ENCODE peak calls at places on chromosomes 3 and 15, in seven cellular contexts. One of them, this sample, is unnamed.

GRCh38 chr3:78818161-78818985 is 949.4 kb downstream of the ROBO1 start:
- DNase-seq in uterus: no peak
- DNase-seq in transverse colon: no peak
- DNase-seq in heart left ventricle: no peak
- DNase-seq in suprapubic skin: peak
- DNase-seq in stomach: no peak
- DNase-seq in IMR-90: no peak
- DNase-seq in this sample: no peak

GRCh38 chr15:67981118-67981685 is 72.9 kb upstream of the PIAS1 start:
- DNase-seq in transverse colon: no peak
- DNase-seq in heart left ventricle: no peak
- DNase-seq in stomach: no peak
- DNase-seq in uterus: no peak
- DNase-seq in suprapubic skin: no peak
- DNase-seq in IMR-90: no peak
- DNase-seq in this sample: no peak

GRCh38 chr15:96209285-96209735 is 121.2 kb upstream of the NR2F2 start:
- DNase-seq in IMR-90: no peak
- DNase-seq in suprapubic skin: no peak
- DNase-seq in transverse colon: no peak
- DNase-seq in stomach: peak
- DNase-seq in heart left ventricle: no peak
- DNase-seq in uterus: no peak
- DNase-seq in this sample: no peak

GRCh38 chr3:148648685-148649352 is 48.9 kb upstream of the AGTR1 start:
- DNase-seq in IMR-90: peak
- DNase-seq in heart left ventricle: no peak
- DNase-seq in transverse colon: no peak
- DNase-seq in suprapubic skin: no peak
- DNase-seq in uterus: no peak
- DNase-seq in stomach: no peak
- DNase-seq in this sample: no peak

GRCh38 chr3:123021986-123022510 is 5.5 kb downstream of the SEMA5B start:
- DNase-seq in IMR-90: no peak
- DNase-seq in transverse colon: no peak
- DNase-seq in uterus: no peak
- DNase-seq in suprapubic skin: no peak
- DNase-seq in stomach: no peak
- DNase-seq in heart left ventricle: no peak
- DNase-seq in this sample: no peak

GRCh38 chr3:58529516-58530353 is 7.3 kb downstream of the ACOX2 start:
- DNase-seq in uterus: no peak
- DNase-seq in stomach: no peak
- DNase-seq in IMR-90: no peak
- DNase-seq in transverse colon: no peak
- DNase-seq in heart left ventricle: no peak
- DNase-seq in suprapubic skin: no peak
- DNase-seq in this sample: no peak

GRCh38 chr3:69031635-69032034 is 18.2 kb upstream of the EOGT start:
- DNase-seq in transverse colon: no peak
- DNase-seq in uterus: no peak
- DNase-seq in suprapubic skin: no peak
- DNase-seq in heart left ventricle: no peak
- DNase-seq in IMR-90: no peak
- DNase-seq in stomach: no peak
- DNase-seq in this sample: no peak

GRCh38 chr3:197149528-197149927 is 119.9 kb upstream of the MELTF start:
- DNase-seq in suprapubic skin: no peak
- DNase-seq in transverse colon: no peak
- DNase-seq in heart left ventricle: no peak
- DNase-seq in stomach: no peak
- DNase-seq in uterus: no peak
- DNase-seq in IMR-90: no peak
- DNase-seq in this sample: no peak

GRCh38 chr3:12706504-12707253 is 42.8 kb upstream of the RAF1 start:
- DNase-seq in heart left ventricle: peak
- DNase-seq in transverse colon: peak
- DNase-seq in stomach: peak
- DNase-seq in suprapubic skin: no peak
- DNase-seq in uterus: peak
- DNase-seq in IMR-90: peak
- DNase-seq in this sample: peak

GRCh38 chr3:71066849-71067261 is 516.7 kb downstream of the FOXP1 start:
- DNase-seq in stomach: no peak
- DNase-seq in IMR-90: peak
- DNase-seq in heart left ventricle: no peak
- DNase-seq in transverse colon: no peak
- DNase-seq in uterus: no peak
- DNase-seq in suprapubic skin: no peak
- DNase-seq in this sample: no peak

GRCh38 chr3:36166477-36166876 is 213.8 kb upstream of the STAC start:
- DNase-seq in uterus: no peak
- DNase-seq in heart left ventricle: no peak
- DNase-seq in stomach: no peak
- DNase-seq in IMR-90: no peak
- DNase-seq in suprapubic skin: no peak
- DNase-seq in transverse colon: no peak
- DNase-seq in this sample: no peak

GRCh38 chr3:32105291-32106131 is 909 bp upstream of the GPD1L start:
- DNase-seq in stomach: peak
- DNase-seq in transverse colon: peak
- DNase-seq in suprapubic skin: no peak
- DNase-seq in IMR-90: peak
- DNase-seq in heart left ventricle: no peak
- DNase-seq in uterus: no peak
- DNase-seq in this sample: no peak

GRCh38 chr15:33964665-33965040 is 3.6 kb upstream of the CHRM5 start:
- DNase-seq in suprapubic skin: no peak
- DNase-seq in uterus: no peak
- DNase-seq in stomach: no peak
- DNase-seq in heart left ventricle: no peak
- DNase-seq in transverse colon: no peak
- DNase-seq in IMR-90: peak
- DNase-seq in this sample: no peak

GRCh38 chr3:157501863-157502262 is 1.4 kb downstream of the VEPH1 start:
- DNase-seq in IMR-90: no peak
- DNase-seq in stomach: no peak
- DNase-seq in uterus: no peak
- DNase-seq in heart left ventricle: no peak
- DNase-seq in transverse colon: no peak
- DNase-seq in suprapubic skin: no peak
- DNase-seq in this sample: no peak

DNA sequence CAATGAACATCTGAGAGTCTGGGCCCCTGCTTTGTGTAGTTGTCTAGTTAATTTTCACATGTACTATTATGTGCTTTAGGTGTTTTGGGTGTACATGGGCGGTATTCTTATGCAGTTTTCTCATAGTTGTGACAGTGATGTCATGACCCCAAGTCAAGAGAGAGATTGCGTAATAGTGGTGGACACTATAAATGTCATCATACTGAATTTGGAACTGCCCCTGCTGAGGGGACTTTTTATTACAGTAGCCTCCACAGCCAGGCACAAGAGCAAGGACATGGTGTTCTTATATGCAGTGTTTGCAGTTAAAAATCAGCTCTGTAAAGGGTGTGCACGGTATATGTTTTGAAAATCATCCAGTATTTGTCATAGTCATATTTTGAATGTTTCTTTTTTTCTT is 29.5 kb downstream of the ABHD2 start:
- DNase-seq in heart left ventricle: no peak
- DNase-seq in transverse colon: no peak
- DNase-seq in stomach: no peak
- DNase-seq in suprapubic skin: no peak
- DNase-seq in uterus: no peak
- DNase-seq in IMR-90: no peak
- DNase-seq in this sample: no peak
- TF ChIP-seq POLR2A in heart left ventricle: no peak
- TF ChIP-seq POLR2A in transverse colon: no peak
- TF ChIP-seq POLR2A in stomach: no peak
- TF ChIP-seq POLR2A in suprapubic skin: no peak
- TF ChIP-seq POLR2A in uterus: no peak
- TF ChIP-seq POLR2A in IMR-90: no peak
- TF ChIP-seq POLR2A in this sample: no peak

DNA sequence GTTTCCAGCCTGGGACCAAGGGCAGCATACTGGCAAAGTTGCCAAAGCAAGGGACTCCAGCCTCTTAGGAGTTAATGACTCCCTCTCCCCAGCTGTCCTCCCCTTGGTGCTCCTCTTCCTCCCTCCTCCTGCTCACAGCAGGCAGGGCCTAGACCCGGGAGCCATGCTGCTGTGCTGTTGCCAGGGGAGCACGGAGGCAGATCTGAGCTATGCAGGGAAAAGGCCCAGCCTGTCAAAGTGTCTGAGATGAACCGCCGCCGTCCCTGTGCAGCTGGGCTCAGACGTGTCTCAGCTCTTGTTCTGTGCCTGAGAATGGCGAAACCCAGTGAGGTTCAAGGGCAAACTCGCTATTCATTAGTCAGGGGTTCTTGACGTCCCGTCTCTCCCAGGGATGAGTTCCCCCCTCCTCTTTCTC is 60.8 kb upstream of the POLG start:
- DNase-seq in transverse colon: no peak
- DNase-seq in suprapubic skin: no peak
- DNase-seq in IMR-90: no peak
- DNase-seq in heart left ventricle: no peak
- DNase-seq in uterus: no peak
- DNase-seq in stomach: no peak
- DNase-seq in this sample: no peak
- TF ChIP-seq POLR2A in transverse colon: no peak
- TF ChIP-seq POLR2A in suprapubic skin: no peak
- TF ChIP-seq POLR2A in IMR-90: no peak
- TF ChIP-seq POLR2A in heart left ventricle: no peak
- TF ChIP-seq POLR2A in uterus: no peak
- TF ChIP-seq POLR2A in stomach: no peak
- TF ChIP-seq POLR2A in this sample: no peak

DNA sequence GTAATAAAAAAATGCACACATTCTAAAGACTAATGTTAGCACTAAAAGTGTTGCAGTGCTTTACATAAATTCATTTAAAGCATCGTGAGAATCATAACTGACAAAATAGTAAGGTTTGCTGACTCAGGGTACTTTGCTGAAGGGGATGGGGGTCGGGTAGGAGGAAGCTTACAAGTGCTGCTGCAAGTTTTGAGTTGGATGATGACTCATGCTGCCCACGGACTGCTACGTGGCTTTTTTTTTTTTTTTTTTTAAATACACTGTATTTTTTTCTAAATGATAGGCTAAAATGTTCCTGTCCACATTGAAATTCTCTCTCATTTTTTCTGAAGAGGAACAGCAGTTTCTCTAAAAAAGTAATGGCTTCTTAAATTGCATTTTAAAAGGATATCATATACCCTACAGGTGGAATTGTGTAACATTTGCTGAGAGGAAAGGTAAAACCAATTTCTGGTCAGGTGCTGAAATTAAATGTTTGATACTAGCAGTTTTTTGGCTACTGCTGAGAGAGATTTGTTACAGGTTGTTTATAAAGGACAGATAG is 2.2 kb downstream of the MAPK6 start:
- DNase-seq in heart left ventricle: peak
- DNase-seq in stomach: peak
- DNase-seq in IMR-90: peak
- DNase-seq in uterus: no peak
- DNase-seq in transverse colon: peak
- DNase-seq in suprapubic skin: no peak
- DNase-seq in this sample: peak
- TF ChIP-seq POLR2A in heart left ventricle: no peak
- TF ChIP-seq POLR2A in stomach: no peak
- TF ChIP-seq POLR2A in IMR-90: peak
- TF ChIP-seq POLR2A in uterus: no peak
- TF ChIP-seq POLR2A in transverse colon: no peak
- TF ChIP-seq POLR2A in suprapubic skin: no peak
- TF ChIP-seq POLR2A in this sample: no peak

GRCh38 chr3:16507540-16508241 is 5.8 kb downstream of the RFTN1 start:
- DNase-seq in suprapubic skin: no peak
- DNase-seq in stomach: no peak
- DNase-seq in uterus: no peak
- DNase-seq in IMR-90: no peak
- DNase-seq in heart left ventricle: no peak
- DNase-seq in transverse colon: no peak
- DNase-seq in this sample: no peak
- TF ChIP-seq POLR2A in suprapubic skin: no peak
- TF ChIP-seq POLR2A in stomach: no peak
- TF ChIP-seq POLR2A in uterus: no peak
- TF ChIP-seq POLR2A in IMR-90: no peak
- TF ChIP-seq POLR2A in heart left ventricle: no peak
- TF ChIP-seq POLR2A in transverse colon: no peak
- TF ChIP-seq POLR2A in this sample: no peak

GRCh38 chr3:52688266-52688665 is 2.4 kb downstream of the GNL3 start:
- DNase-seq in stomach: no peak
- DNase-seq in suprapubic skin: no peak
- DNase-seq in IMR-90: no peak
- DNase-seq in heart left ventricle: no peak
- DNase-seq in transverse colon: no peak
- DNase-seq in uterus: no peak
- DNase-seq in this sample: no peak

GRCh38 chr3:52683611-52684010 is 2.1 kb downstream of the PBRM1 start:
- DNase-seq in suprapubic skin: no peak
- DNase-seq in stomach: no peak
- DNase-seq in transverse colon: no peak
- DNase-seq in uterus: no peak
- DNase-seq in heart left ventricle: no peak
- DNase-seq in IMR-90: no peak
- DNase-seq in this sample: peak

GRCh38 chr3:52685705-52686691 is at the start of the genes GNL3 and PBRM1:
- DNase-seq in heart left ventricle: peak
- DNase-seq in uterus: peak
- DNase-seq in IMR-90: peak
- DNase-seq in stomach: peak
- DNase-seq in suprapubic skin: peak
- DNase-seq in transverse colon: peak
- DNase-seq in this sample: peak

GRCh38 chr3:52684184-52684583 is 1.5 kb downstream of the PBRM1 start:
- DNase-seq in heart left ventricle: no peak
- DNase-seq in stomach: no peak
- DNase-seq in transverse colon: no peak
- DNase-seq in suprapubic skin: no peak
- DNase-seq in uterus: no peak
- DNase-seq in IMR-90: no peak
- DNase-seq in this sample: no peak

GRCh38 chr3:52685285-52685704 is 418 bp downstream of the PBRM1 start:
- DNase-seq in IMR-90: no peak
- DNase-seq in uterus: peak
- DNase-seq in suprapubic skin: peak
- DNase-seq in stomach: peak
- DNase-seq in heart left ventricle: peak
- DNase-seq in transverse colon: peak
- DNase-seq in this sample: peak
- TF ChIP-seq POLR2A in IMR-90: no peak
- TF ChIP-seq POLR2A in uterus: no peak
- TF ChIP-seq POLR2A in suprapubic skin: no peak
- TF ChIP-seq POLR2A in stomach: no peak
- TF ChIP-seq POLR2A in heart left ventricle: no peak
- TF ChIP-seq POLR2A in transverse colon: peak
- TF ChIP-seq POLR2A in this sample: no peak

GRCh38 chr3:6657591-6657990 is 203.3 kb upstream of the GRM7 start:
- DNase-seq in transverse colon: no peak
- DNase-seq in suprapubic skin: no peak
- DNase-seq in stomach: no peak
- DNase-seq in uterus: no peak
- DNase-seq in IMR-90: no peak
- DNase-seq in heart left ventricle: no peak
- DNase-seq in this sample: no peak
- TF ChIP-seq POLR2A in transverse colon: no peak
- TF ChIP-seq POLR2A in suprapubic skin: no peak
- TF ChIP-seq POLR2A in stomach: no peak
- TF ChIP-seq POLR2A in uterus: no peak
- TF ChIP-seq POLR2A in IMR-90: no peak
- TF ChIP-seq POLR2A in heart left ventricle: no peak
- TF ChIP-seq POLR2A in this sample: no peak